ENCODE peak calls at places on chromosomes 2 and 18, in six cellular contexts. I is fibroblast of lung, B is cardiac fibroblast, L is MM.1S, Q is fibroblast of mammary gland, V is PC-3. P is an unnamed sample.

GRCh38 chr18:79588131-79588635 is 91.4 kb upstream of the CTDP1 start:
- DNase-seq in I (no peak), B (no peak), L (no peak), Q (no peak), V (no peak), P (no peak)

GRCh38 chr18:80040515-80040914 is 6.3 kb downstream of the RBFA start:
- DNase-seq in I (no peak), B (no peak), L (no peak), Q (no peak), V (no peak), P (no peak)

GRCh38 chr2:231394201-231395141 is 1.0 kb upstream of the B3GNT7 start:
- DNase-seq in I (no peak), B (no peak), L (no peak), Q (no peak), V (peak; percentile 28), P (no peak)

GRCh38 chr2:102126660-102127059 is 15.9 kb upstream of the IL1R1 start:
- DNase-seq in I (peak; percentile 78), B (peak; percentile 54), L (no peak), Q (peak; percentile 78), V (no peak), P (no peak)

GRCh38 chr2:19349911-19350677 is 8.3 kb downstream of the OSR1 start:
- DNase-seq in I (peak; percentile 68), B (peak; percentile 58), L (peak; percentile 54), Q (no peak), V (peak; percentile 25), P (no peak)

GRCh38 chr2:192124576-192124975 is 70.2 kb downstream of the TMEFF2 start:
- DNase-seq in I (peak; percentile 86), B (no peak), L (no peak), Q (peak; percentile 16), V (peak; percentile 26), P (no peak)

GRCh38 chr2:44740678-44741077 is 200.8 kb upstream of the SIX3 start:
- DNase-seq in I (peak; percentile 13), B (no peak), L (no peak), Q (peak; percentile 59), V (peak; percentile 48), P (no peak)

GRCh38 chr2:98634406-98635092 is 26.2 kb downstream of the UNC50 start:
- DNase-seq in I (no peak), B (no peak), L (no peak), Q (peak; percentile 21), V (peak; percentile 38), P (no peak)

GRCh38 chr2:12890481-12890980 is 173.8 kb downstream of the TRIB2 start:
- DNase-seq in I (no peak), B (no peak), L (no peak), Q (no peak), V (no peak), P (no peak)

GRCh38 chr2:25976884-25977741 is 5.2 kb downstream of the KIF3C start:
- DNase-seq in I (peak; percentile 50), B (no peak), L (no peak), Q (no peak), V (peak; percentile 53), P (no peak)

GRCh38 chr2:218501665-218502064 is 66.5 kb downstream of the USP37 start:
- DNase-seq in I (peak; percentile 73), B (peak; percentile 89), L (no peak), Q (peak; percentile 34), V (no peak), P (no peak)

GRCh38 chr2:217604527-217605279 is 398.1 kb downstream of the TNS1 start:
- DNase-seq in I (no peak), B (no peak), L (no peak), Q (no peak), V (no peak), P (no peak)

GRCh38 chr2:222318712-222319575 is 20.1 kb upstream of the PAX3 start:
- DNase-seq in I (peak; percentile 34), B (peak; percentile 36), L (peak; percentile 70), Q (no peak), V (no peak), P (no peak)

GRCh38 chr2:232142049-232142448 is 180.5 kb downstream of the DIS3L2 start:
- DNase-seq in I (peak; percentile 18), B (peak; percentile 63), L (peak; percentile 51), Q (peak; percentile 35), V (peak; percentile 43), P (no peak)

GRCh38 chr2:165558832-165559231 is 89.3 kb downstream of the CSRNP3 start:
- DNase-seq in I (no peak), B (no peak), L (no peak), Q (peak; percentile 5), V (peak; percentile 33), P (no peak)

GRCh38 chr2:47208852-47209606 is 53.9 kb upstream of the STPG4 start:
- DNase-seq in I (peak; percentile 70), B (peak; percentile 66), L (no peak), Q (no peak), V (peak; percentile 67), P (no peak)

GRCh38 chr18:61569176-61569892 is 236.1 kb downstream of the CDH20 start:
- DNase-seq in I (peak; percentile 89), B (peak; percentile 81), L (no peak), Q (peak; percentile 47), V (peak; percentile 58), P (peak; percentile 60)

GRCh38 chr18:24065942-24066341 is 51.4 kb downstream of the TTC39C start:
- DNase-seq in I (peak; percentile 34), B (no peak), L (no peak), Q (no peak), V (no peak), P (no peak)

GRCh38 chr18:75455249-75456183 is 28.0 kb upstream of the SMIM21 start:
- DNase-seq in I (peak; percentile 35), B (peak; percentile 25), L (no peak), Q (peak; percentile 38), V (no peak), P (no peak)

GRCh38 chr2:134465228-134465627 is 211.4 kb downstream of the MGAT5 start:
- DNase-seq in I (no peak), B (no peak), L (no peak), Q (no peak), V (no peak), P (no peak)

GRCh38 chr2:235024951-235025773 is 73.3 kb downstream of the SH3BP4 start:
- DNase-seq in I (peak; percentile 36), B (no peak), L (no peak), Q (no peak), V (no peak), P (no peak)

DNA sequence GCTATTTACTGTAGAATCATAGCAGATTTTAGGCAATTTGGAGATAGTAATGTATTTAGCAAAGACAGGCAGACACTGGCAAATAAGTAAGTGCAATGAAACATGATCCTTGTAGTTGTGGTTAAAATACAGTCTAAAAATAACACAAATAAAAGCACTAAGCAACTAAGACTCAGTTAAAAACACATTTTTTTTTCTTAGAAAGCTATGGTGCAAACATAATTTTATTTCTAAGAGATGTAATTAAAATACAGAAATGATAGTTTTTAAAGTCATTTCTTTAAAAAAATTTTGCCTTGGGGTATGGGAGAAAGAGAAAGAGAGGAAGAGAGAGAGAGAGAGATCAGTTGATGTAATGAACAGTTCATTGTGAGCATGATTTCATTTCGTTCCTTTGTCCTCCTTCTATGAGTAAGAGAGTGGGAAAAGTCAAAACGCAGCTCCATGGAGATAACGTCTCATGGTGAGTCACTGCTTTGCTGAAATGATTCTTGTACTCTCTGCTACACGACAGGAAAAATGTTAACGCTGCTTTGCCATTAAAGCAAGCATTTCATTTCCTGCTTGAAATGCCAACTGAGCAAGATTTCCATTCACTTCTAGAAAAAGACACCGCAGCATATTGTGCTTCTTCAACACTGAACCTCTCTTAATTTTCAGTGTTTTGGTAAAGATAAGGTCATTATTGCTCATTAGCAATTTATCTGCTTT is 61.3 kb upstream of the PGAP1 start:
- DNase-seq in I (peak; percentile 98), B (peak; percentile 96), L (peak; percentile 26), Q (peak; percentile 98), V (peak; percentile 95), P (peak; percentile 94)
- H3K4me3 ChIP-seq in I (peak overlapping the region; percentile 34), B (no peak overlapping the region), L (no peak overlapping the region), Q (peak overlapping the region; percentile 28), V (peak overlapping the region; percentile 52), P (peak overlapping the region; percentile 15)

DNA sequence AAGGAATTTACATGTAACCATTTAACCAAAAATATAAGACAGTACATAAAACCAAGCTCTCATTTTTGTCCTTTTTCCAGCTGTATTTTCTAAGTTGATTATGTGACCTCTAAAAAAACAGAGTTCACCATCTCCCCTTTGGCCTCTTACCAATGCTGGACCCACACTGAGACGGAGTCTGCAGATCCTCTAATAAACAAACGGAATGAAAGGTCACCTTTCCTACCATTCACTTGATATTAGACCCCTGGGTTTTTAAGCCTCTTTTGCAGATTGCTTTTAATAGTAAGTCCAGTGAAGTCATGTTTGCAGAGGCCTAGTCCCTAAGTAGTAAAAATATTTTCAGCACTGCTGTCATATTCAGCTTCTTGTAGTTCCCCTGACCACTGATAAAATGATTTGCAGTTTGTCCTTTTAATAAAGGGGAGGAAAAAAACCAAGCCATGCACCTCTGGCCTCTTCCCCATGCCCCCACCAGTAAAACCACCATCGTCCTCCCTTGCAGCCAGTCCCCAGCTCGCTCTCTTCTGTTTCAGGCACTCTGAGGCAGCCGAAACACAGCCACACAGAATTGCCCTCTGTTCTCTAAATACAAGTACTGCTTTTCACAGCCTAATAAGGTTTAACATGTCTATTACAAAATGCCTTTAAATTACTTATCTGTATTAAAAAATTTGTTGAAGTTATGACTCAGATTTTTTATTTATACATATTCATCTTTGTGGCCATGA is 427.5 kb downstream of the PARD3B start:
- DNase-seq in I (no peak), B (no peak), L (no peak), Q (no peak), V (no peak), P (no peak)
- H3K4me3 ChIP-seq in I (no peak overlapping the region), B (no peak overlapping the region), L (no peak overlapping the region), Q (no peak overlapping the region), V (no peak overlapping the region), P (no peak overlapping the region)

GRCh38 chr2:198098918-198099317 is 294.5 kb downstream of the PLCL1 start:
- DNase-seq in I (peak; percentile 3), B (no peak), L (no peak), Q (peak; percentile 62), V (no peak), P (no peak)

GRCh38 chr2:198096965-198097364 is 292.6 kb downstream of the PLCL1 start:
- DNase-seq in I (no peak), B (no peak), L (no peak), Q (no peak), V (no peak), P (no peak)

GRCh38 chr2:198096007-198096406 is 291.6 kb downstream of the PLCL1 start:
- DNase-seq in I (no peak), B (no peak), L (no peak), Q (no peak), V (no peak), P (no peak)

GRCh38 chr2:198098386-198098785 is 294.0 kb downstream of the PLCL1 start:
- DNase-seq in I (no peak), B (no peak), L (no peak), Q (no peak), V (no peak), P (no peak)

DNA sequence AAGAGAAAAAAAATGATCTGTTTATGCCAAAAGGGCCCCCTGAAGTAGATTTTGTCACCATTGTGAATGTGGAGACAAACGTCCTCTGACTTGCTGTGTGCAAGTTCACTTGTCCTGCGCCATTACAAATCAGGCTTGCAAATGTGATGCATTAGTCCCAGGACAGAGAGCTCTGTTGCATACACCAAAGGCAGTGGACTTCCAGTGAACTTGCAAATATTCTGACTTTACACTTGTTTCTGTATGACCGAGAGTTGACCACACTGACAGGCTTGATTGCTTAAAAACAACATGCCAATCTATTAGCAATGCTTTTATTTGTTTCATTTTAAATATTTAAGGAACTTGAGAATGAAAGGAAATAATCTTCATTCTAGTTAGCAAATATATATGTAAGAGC is 293.2 kb downstream of the PLCL1 start:
- DNase-seq in I (no peak), B (no peak), L (no peak), Q (no peak), V (no peak), P (no peak)
- H3K4me3 ChIP-seq in I (no peak overlapping the region), B (no peak overlapping the region), L (no peak overlapping the region), Q (no peak overlapping the region), V (no peak overlapping the region), P (no peak overlapping the region)

GRCh38 chr18:51666717-51667320 is 469.3 kb upstream of the MEX3C start:
- DNase-seq in I (peak; percentile 11), B (peak; percentile 67), L (no peak), Q (peak; percentile 0), V (peak; percentile 12), P (no peak)
- H3K4me3 ChIP-seq in I (no peak overlapping the region), B (no peak overlapping the region), L (no peak overlapping the region), Q (no peak overlapping the region), V (no peak overlapping the region), P (no peak overlapping the region)